ENCODE peak calls at places on chromosomes 12 and 14, in six cellular contexts. One of them, this sample, is unnamed.

GRCh38 chr12:101792046-101792931 is 38.5 kb downstream of the GNPTAB start:
- DNase-seq in AG09309: no peak
- DNase-seq in foreskin fibroblast: no peak
- DNase-seq in lower leg skin: no peak
- DNase-seq in left lung: no peak
- DNase-seq in PC-3: peak
- DNase-seq in this sample: no peak

GRCh38 chr14:79831198-79831890 is 380.0 kb downstream of the DIO2 start:
- DNase-seq in lower leg skin: no peak
- DNase-seq in AG09309: no peak
- DNase-seq in foreskin fibroblast: peak
- DNase-seq in left lung: no peak
- DNase-seq in PC-3: no peak
- DNase-seq in this sample: no peak

GRCh38 chr14:92513204-92513965 is at the start of gene RIN3:
- DNase-seq in PC-3: peak
- DNase-seq in AG09309: no peak
- DNase-seq in foreskin fibroblast: peak
- DNase-seq in lower leg skin: no peak
- DNase-seq in left lung: peak
- DNase-seq in this sample: peak

GRCh38 chr14:99023371-99023770 is 248.6 kb downstream of the BCL11B start:
- DNase-seq in foreskin fibroblast: no peak
- DNase-seq in PC-3: no peak
- DNase-seq in lower leg skin: no peak
- DNase-seq in AG09309: no peak
- DNase-seq in left lung: no peak
- DNase-seq in this sample: no peak

GRCh38 chr12:51971679-51972423 is 20.4 kb downstream of the ACVR1B start:
- DNase-seq in PC-3: no peak
- DNase-seq in AG09309: no peak
- DNase-seq in lower leg skin: no peak
- DNase-seq in foreskin fibroblast: no peak
- DNase-seq in left lung: no peak
- DNase-seq in this sample: no peak

GRCh38 chr14:77037886-77038511 is 9.5 kb upstream of the IRF2BPL start:
- DNase-seq in AG09309: no peak
- DNase-seq in lower leg skin: no peak
- DNase-seq in left lung: peak
- DNase-seq in PC-3: peak
- DNase-seq in foreskin fibroblast: no peak
- DNase-seq in this sample: no peak

GRCh38 chr14:72599579-72600470 is 294.1 kb downstream of the DPF3 start:
- DNase-seq in foreskin fibroblast: no peak
- DNase-seq in lower leg skin: no peak
- DNase-seq in PC-3: no peak
- DNase-seq in AG09309: no peak
- DNase-seq in left lung: no peak
- DNase-seq in this sample: no peak

GRCh38 chr12:115210533-115211252 is 526.7 kb upstream of the TBX3 start:
- DNase-seq in left lung: no peak
- DNase-seq in foreskin fibroblast: no peak
- DNase-seq in PC-3: no peak
- DNase-seq in lower leg skin: no peak
- DNase-seq in AG09309: no peak
- DNase-seq in this sample: no peak

GRCh38 chr12:85468356-85469157 is 188.5 kb downstream of the ALX1 start:
- DNase-seq in lower leg skin: peak
- DNase-seq in AG09309: peak
- DNase-seq in left lung: peak
- DNase-seq in PC-3: peak
- DNase-seq in foreskin fibroblast: peak
- DNase-seq in this sample: peak

GRCh38 chr14:35404496-35405303 is at the start of gene NFKBIA:
- DNase-seq in PC-3: peak
- DNase-seq in AG09309: no peak
- DNase-seq in foreskin fibroblast: peak
- DNase-seq in left lung: peak
- DNase-seq in lower leg skin: peak
- DNase-seq in this sample: peak

GRCh38 chr14:44505588-44505987 is 1.5 kb downstream of the FSCB start:
- DNase-seq in left lung: no peak
- DNase-seq in foreskin fibroblast: no peak
- DNase-seq in AG09309: no peak
- DNase-seq in lower leg skin: no peak
- DNase-seq in PC-3: no peak
- DNase-seq in this sample: no peak

GRCh38 chr12:52767427-52767826 is 9.7 kb downstream of the KRT76 start:
- DNase-seq in PC-3: no peak
- DNase-seq in foreskin fibroblast: no peak
- DNase-seq in left lung: no peak
- DNase-seq in lower leg skin: no peak
- DNase-seq in AG09309: no peak
- DNase-seq in this sample: no peak

GRCh38 chr14:32565256-32565655 is 236.2 kb downstream of the AKAP6 start:
- DNase-seq in AG09309: no peak
- DNase-seq in left lung: no peak
- DNase-seq in foreskin fibroblast: no peak
- DNase-seq in PC-3: no peak
- DNase-seq in lower leg skin: no peak
- DNase-seq in this sample: no peak

GRCh38 chr14:54794796-54795195 is 107.8 kb downstream of the GCH1 start:
- DNase-seq in AG09309: no peak
- DNase-seq in lower leg skin: no peak
- DNase-seq in left lung: no peak
- DNase-seq in foreskin fibroblast: no peak
- DNase-seq in PC-3: no peak
- DNase-seq in this sample: no peak

GRCh38 chr14:54794148-54794547 is 108.5 kb downstream of the GCH1 start:
- DNase-seq in lower leg skin: no peak
- DNase-seq in foreskin fibroblast: no peak
- DNase-seq in PC-3: no peak
- DNase-seq in AG09309: no peak
- DNase-seq in left lung: no peak
- DNase-seq in this sample: no peak

GRCh38 chr14:54790092-54790491 is 112.5 kb downstream of the GCH1 start:
- DNase-seq in AG09309: no peak
- DNase-seq in foreskin fibroblast: no peak
- DNase-seq in lower leg skin: no peak
- DNase-seq in PC-3: no peak
- DNase-seq in left lung: no peak
- DNase-seq in this sample: no peak

GRCh38 chr14:54791001-54791400 is 111.6 kb downstream of the GCH1 start:
- DNase-seq in lower leg skin: no peak
- DNase-seq in AG09309: no peak
- DNase-seq in PC-3: no peak
- DNase-seq in foreskin fibroblast: no peak
- DNase-seq in left lung: no peak
- DNase-seq in this sample: no peak

DNA sequence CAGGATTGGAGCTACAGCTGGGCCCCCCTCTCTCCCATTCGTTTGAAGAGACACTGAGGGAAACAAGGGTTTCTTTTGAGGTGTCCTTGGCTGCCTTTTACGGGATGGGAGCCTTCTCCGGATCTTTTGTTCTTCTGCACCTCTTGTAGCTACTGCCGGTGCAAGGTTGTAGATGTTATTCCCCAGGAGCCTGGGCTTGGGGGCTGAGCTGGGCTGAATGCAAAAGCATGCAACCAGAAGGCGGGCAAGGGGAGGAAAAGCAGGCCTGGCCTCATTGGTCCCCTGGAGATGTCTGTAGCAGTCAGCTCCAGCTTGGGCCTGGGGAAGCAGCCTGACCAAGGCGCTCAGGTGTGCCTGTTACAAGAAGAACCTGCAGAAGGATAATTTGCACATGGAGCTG is 110.3 kb downstream of the GCH1 start:
- DNase-seq in left lung: no peak
- DNase-seq in PC-3: no peak
- DNase-seq in lower leg skin: no peak
- DNase-seq in foreskin fibroblast: no peak
- DNase-seq in AG09309: no peak
- DNase-seq in this sample: no peak
- TF ChIP-seq CTCF in left lung: no peak
- TF ChIP-seq CTCF in PC-3: no peak
- TF ChIP-seq CTCF in lower leg skin: no peak
- TF ChIP-seq CTCF in foreskin fibroblast: no peak
- TF ChIP-seq CTCF in AG09309: no peak
- TF ChIP-seq CTCF in this sample: no peak

DNA sequence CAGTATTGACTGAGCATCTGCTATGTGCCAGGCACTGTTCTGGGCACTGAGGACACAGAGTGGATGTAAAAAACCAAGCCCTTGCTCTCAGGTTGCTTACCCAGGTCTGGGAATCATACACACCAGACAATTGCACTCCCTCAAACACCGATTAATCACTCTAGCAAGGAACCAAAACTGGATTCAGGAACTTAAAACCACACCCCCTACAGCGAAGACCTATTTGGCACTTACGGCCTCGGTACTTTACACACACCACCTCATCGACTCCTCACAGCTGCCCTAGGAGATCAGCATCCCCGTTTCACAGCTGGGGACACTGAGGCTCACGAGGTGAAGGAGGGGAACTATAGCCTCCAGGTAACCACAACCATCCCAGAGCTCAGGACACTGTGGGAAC is 1.6 kb downstream of the GLTP start:
- DNase-seq in left lung: no peak
- DNase-seq in foreskin fibroblast: no peak
- DNase-seq in AG09309: no peak
- DNase-seq in lower leg skin: no peak
- DNase-seq in PC-3: no peak
- DNase-seq in this sample: no peak
- TF ChIP-seq CTCF in left lung: no peak
- TF ChIP-seq CTCF in foreskin fibroblast: no peak
- TF ChIP-seq CTCF in AG09309: no peak
- TF ChIP-seq CTCF in lower leg skin: no peak
- TF ChIP-seq CTCF in PC-3: no peak
- TF ChIP-seq CTCF in this sample: no peak

DNA sequence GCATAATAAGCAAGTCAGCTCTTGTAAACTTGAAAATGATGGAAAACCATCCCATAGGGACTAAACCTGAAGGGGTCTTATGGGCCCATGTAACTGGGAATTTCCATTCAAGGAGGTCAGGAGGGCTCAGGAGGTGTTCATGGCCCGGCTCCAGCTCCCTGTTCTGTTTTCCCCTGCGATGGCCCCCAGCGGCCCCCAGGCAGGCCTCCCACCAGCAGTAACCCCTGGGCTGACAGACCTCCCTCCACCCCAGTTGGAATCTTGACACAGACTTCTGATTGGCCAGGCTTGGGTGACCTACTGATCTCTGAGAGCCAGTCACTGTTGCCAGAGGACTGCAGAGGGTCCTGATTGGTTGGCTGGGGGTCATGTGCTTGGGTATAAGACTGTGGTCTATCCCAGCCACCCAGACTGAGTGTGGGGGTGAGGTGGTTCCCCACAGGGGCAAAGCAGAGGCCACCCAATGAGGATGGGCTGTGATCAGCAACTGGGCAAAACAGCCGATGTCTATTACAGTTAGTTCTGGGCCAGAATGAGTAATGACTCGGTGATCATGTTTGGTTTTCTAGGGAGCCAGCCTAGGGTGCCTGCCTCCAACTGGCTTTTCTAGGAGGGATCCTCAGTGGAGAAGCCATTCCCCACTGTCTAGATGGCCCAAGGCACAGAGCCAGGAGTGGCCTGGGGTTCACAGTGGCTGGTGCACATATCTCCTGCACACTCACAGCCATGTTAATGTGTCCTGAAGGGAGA is 27.0 kb downstream of the RHOF start:
- DNase-seq in foreskin fibroblast: no peak
- DNase-seq in left lung: no peak
- DNase-seq in lower leg skin: no peak
- DNase-seq in PC-3: no peak
- DNase-seq in AG09309: no peak
- DNase-seq in this sample: peak
- TF ChIP-seq CTCF in foreskin fibroblast: no peak
- TF ChIP-seq CTCF in left lung: no peak
- TF ChIP-seq CTCF in lower leg skin: no peak
- TF ChIP-seq CTCF in PC-3: no peak
- TF ChIP-seq CTCF in AG09309: no peak
- TF ChIP-seq CTCF in this sample: no peak

DNA sequence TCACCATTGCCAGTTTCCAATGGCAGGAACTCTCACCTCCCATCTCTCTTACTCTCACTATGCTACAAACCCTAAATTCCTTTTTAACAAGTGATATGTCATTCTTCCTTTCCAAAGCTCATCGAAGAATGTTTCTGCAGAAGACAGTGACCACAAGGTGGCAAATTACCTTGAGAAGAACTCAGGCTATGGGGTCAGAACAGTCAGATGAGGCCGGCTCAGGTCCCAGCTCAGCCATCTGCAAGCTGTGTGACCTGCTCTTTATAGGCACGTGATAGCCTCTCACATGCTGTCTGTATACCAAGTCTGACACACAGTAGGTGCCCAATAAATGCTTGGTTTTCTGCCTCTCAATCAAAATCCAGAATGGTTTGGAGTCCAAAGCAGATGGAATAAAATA is 80.7 kb downstream of the FOXN3 start:
- DNase-seq in left lung: no peak
- DNase-seq in AG09309: no peak
- DNase-seq in PC-3: peak
- DNase-seq in foreskin fibroblast: no peak
- DNase-seq in lower leg skin: no peak
- DNase-seq in this sample: no peak
- TF ChIP-seq CTCF in left lung: no peak
- TF ChIP-seq CTCF in AG09309: no peak
- TF ChIP-seq CTCF in PC-3: peak
- TF ChIP-seq CTCF in foreskin fibroblast: no peak
- TF ChIP-seq CTCF in lower leg skin: no peak
- TF ChIP-seq CTCF in this sample: peak